ENCODE peak calls at places on chromosome 11, in six cellular contexts. U is K562, Y is HepG2, I is GM12878, Z is SK-N-SH, A is GM12892. X is an unnamed sample.

GRCh38 chr11:31340903-31341572 is 28.5 kb downstream of the DCDC1 start:
- DNase-seq in A (no peak), U (peak; percentile 39), Z (peak; percentile 12), I (no peak), Y (peak; percentile 45), X (peak; percentile 4)

GRCh38 chr11:123690490-123690889 is 36.1 kb upstream of the SCN3B start:
- DNase-seq in Z (no peak), U (no peak), I (no peak), Y (no peak), A (no peak), X (no peak)

GRCh38 chr11:4086584-4087353 is 7.8 kb upstream of the RRM1 start:
- DNase-seq in A (no peak), U (no peak), I (no peak), Y (no peak), Z (no peak), X (no peak)

GRCh38 chr11:76336597-76336996 is 44.3 kb downstream of the THAP12 start:
- DNase-seq in U (no peak), A (no peak), Z (no peak), Y (no peak), I (no peak), X (no peak)

GRCh38 chr11:35313066-35313765 is 106.1 kb downstream of the SLC1A2 start:
- DNase-seq in U (no peak), A (peak; percentile 42), Z (no peak), Y (no peak), I (peak; percentile 71), X (peak; percentile 59)

GRCh38 chr11:2561283-2562180 is 116.7 kb downstream of the KCNQ1 start:
- DNase-seq in Y (no peak), I (no peak), Z (no peak), U (no peak), A (no peak), X (no peak)

GRCh38 chr11:73203790-73204189 is 14.3 kb upstream of the P2RY2 start:
- DNase-seq in Y (no peak), A (no peak), U (no peak), I (no peak), Z (no peak), X (no peak)

GRCh38 chr11:60175860-60176275 is 7.0 kb downstream of the MS4A6A start:
- DNase-seq in I (peak; percentile 80), U (no peak), Z (no peak), A (no peak), Y (no peak), X (no peak)

GRCh38 chr11:120565436-120566155 is 54.0 kb downstream of the GRIK4 start:
- DNase-seq in Y (no peak), A (no peak), U (no peak), I (no peak), Z (no peak), X (no peak)

GRCh38 chr11:11501546-11502274 is 120.1 kb downstream of the GALNT18 start:
- DNase-seq in Z (no peak), Y (no peak), U (no peak), I (no peak), A (no peak), X (no peak)

GRCh38 chr11:59556115-59556882 is 45.0 kb downstream of the OR4D9 start:
- DNase-seq in A (no peak), I (peak; percentile 58), Z (peak; percentile 41), U (peak; percentile 93), Y (peak; percentile 81), X (no peak)

GRCh38 chr11:3021125-3021524 is 29.0 kb upstream of the NAP1L4 start:
- DNase-seq in Z (peak; percentile 76), U (peak; percentile 45), I (no peak), A (no peak), Y (peak; percentile 88), X (peak; percentile 50)

GRCh38 chr11:127259118-127259517 is 258.5 kb upstream of the KIRREL3 start:
- DNase-seq in I (no peak), Y (no peak), Z (peak; percentile 21), A (no peak), U (no peak), X (no peak)

GRCh38 chr11:127252321-127252720 is 251.8 kb upstream of the KIRREL3 start:
- DNase-seq in I (no peak), Y (no peak), U (no peak), Z (no peak), A (no peak), X (no peak)

DNA sequence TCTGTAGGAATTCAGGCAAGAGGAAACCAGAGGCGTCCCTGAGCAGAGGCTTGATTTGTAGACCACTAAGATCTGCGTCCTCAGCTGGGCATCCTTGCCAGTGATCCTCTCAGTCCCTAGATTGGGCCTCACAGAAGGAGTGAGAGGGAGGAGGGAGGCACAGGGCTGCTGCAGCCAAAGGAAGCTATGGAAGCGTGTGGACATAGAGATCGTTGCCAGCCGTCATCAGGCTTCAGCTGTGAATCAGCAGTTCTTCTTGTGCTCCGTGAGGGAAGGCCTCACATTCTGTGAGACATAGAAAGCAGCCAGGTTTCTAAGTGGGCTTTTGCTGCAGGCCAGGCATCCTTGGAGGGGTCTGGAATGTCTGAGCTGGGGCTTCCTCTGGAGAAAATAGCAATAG is 254.7 kb upstream of the KIRREL3 start:
- DNase-seq in Y (no peak), Z (no peak), A (no peak), I (no peak), U (no peak), X (no peak)
- TF ChIP-seq TAF1 in Y (no peak), Z (no peak), A (no peak), I (no peak), U (no peak), X (no peak)

GRCh38 chr11:22192642-22193347 is at the start of gene ANO5:
- DNase-seq in I (no peak), Y (no peak), U (peak; percentile 42), A (peak; percentile 37), Z (peak; percentile 89), X (peak; percentile 42)
- TF ChIP-seq TAF1 in I (no peak), Y (no peak), U (no peak), A (no peak), Z (no peak), X (peak; percentile 10)

DNA sequence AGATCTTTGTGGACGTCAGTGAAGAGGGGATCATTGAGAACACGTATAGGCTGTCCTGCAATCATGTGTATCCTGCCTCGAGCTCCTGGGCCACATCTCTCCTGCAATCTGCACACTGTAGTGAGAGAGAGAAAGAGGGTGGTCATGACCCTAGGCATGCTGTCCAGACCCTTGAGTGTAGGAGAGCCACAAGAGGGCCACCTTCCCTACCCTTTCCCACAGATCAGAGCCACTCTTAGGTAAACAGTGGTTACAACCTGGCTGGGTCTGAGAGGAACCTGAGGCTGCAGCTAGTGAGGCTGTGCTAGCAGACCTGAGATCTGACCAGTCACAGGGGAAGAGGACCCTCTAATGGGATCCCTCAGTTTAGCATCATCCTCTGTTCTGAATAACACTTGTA is 3.9 kb upstream of the IL18BP start:
- DNase-seq in I (no peak), Y (no peak), Z (no peak), A (no peak), U (peak; percentile 58), X (no peak)
- TF ChIP-seq TAF1 in I (no peak), Y (no peak), Z (no peak), A (no peak), U (no peak), X (no peak)

GRCh38 chr11:1457856-1458255 is 28.7 kb downstream of the MOB2 start:
- DNase-seq in I (no peak), Y (no peak), Z (no peak), U (no peak), A (no peak), X (no peak)

GRCh38 chr11:1459219-1459575 is 27.4 kb downstream of the MOB2 start:
- DNase-seq in A (no peak), U (no peak), Z (no peak), Y (no peak), I (no peak), X (no peak)

GRCh38 chr11:1457326-1457680 is 29.3 kb downstream of the MOB2 start:
- DNase-seq in Z (no peak), I (no peak), Y (no peak), U (no peak), A (no peak), X (no peak)

GRCh38 chr11:1459739-1460395 is 26.7 kb downstream of the MOB2 start:
- DNase-seq in Y (no peak), A (no peak), Z (no peak), U (no peak), I (no peak), X (no peak)

DNA sequence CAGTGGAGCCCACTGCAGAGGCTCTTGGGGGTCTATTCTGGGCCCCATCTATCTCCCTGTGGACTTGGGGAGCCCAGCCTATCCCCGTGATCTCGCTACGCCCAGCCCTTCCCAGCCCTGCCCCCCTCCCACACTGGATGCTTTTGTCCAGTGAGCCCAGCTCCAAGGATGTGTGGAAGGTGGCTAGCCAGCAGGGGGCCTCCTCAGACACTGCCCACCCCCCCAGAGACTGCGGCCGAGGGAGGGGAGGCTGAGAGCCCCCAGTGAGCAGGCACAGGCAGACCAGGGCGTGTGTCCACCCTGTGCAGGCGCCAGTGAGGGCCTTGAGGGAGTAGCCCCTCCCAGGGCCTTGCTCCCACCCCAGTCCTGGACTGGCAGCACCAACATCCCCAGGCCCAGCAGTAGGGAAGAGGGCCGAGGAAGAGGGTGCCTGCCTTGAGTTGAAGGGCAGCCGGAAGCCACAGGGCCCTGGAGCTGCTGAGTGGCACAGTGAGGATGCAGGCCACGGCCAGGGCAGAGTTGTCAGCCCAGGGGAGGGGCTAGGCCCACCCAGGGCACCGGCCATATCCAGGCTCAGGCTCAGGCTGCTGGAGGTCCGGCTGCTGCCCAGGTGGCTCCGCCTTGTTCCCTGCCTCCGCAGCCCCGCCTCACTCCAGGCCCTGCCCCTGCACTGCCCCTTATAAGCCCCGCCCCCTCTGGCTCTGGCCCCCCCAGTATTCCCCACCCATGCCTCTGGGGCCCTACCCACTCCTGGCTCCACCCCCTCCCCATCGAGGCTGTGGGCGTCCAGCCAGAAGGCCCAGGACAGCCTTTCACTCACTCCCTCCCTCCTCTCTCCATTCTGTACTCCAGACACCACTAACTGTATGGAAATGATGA is 28.0 kb downstream of the MOB2 start:
- DNase-seq in A (no peak), Z (peak; percentile 90), U (peak; percentile 72), Y (no peak), I (no peak), X (no peak)
- TF ChIP-seq TAF1 in A (no peak), Z (no peak), U (no peak), Y (no peak), I (no peak), X (no peak)